ENCODE peak calls at places on chromosomes 12 and 14, in seven cellular contexts. A, O, D, C, M, H and V are unnamed samples.
A peak's percentile ranks its signal among the peaks of the same experiment; 100 is the strongest.

GRCh38 chr12:29164477-29165163 is 15.5 kb downstream of the FAR2 start:
- DNase-seq in A (no peak), O (peak; percentile 81), D (no peak), C (no peak), M (peak; percentile 90), H (no peak), V (peak; percentile 85)

GRCh38 chr12:30533518-30533917 is 162.2 kb downstream of the IPO8 start:
- DNase-seq in A (no peak), O (peak; percentile 13), D (no peak), C (no peak), M (no peak), H (no peak), V (peak; percentile 63)

GRCh38 chr14:81211844-81212243 is 8.9 kb downstream of the GTF2A1 start:
- DNase-seq in A (no peak), O (peak; percentile 38), D (peak; percentile 22), C (no peak), M (peak; percentile 8), H (no peak), V (peak; percentile 5)

GRCh38 chr14:73465833-73466532 is 7.6 kb upstream of the NUMB start:
- DNase-seq in A (no peak), O (no peak), D (no peak), C (no peak), M (peak; percentile 56), H (no peak), V (no peak)

GRCh38 chr12:128820723-128821432 is 2.9 kb downstream of the SLC15A4 start:
- DNase-seq in A (no peak), O (no peak), D (peak; percentile 77), C (no peak), M (no peak), H (no peak), V (no peak)

GRCh38 chr12:2754208-2754607 is 40.6 kb upstream of the FKBP4 start:
- DNase-seq in A (no peak), O (no peak), D (no peak), C (no peak), M (no peak), H (no peak), V (no peak)

GRCh38 chr12:17609152-17609551 is 480.8 kb downstream of the RERGL start:
- DNase-seq in A (no peak), O (no peak), D (no peak), C (no peak), M (no peak), H (no peak), V (no peak)

GRCh38 chr12:133023566-133023965 is 13.7 kb upstream of the ZNF84 start:
- DNase-seq in A (no peak), O (no peak), D (no peak), C (no peak), M (no peak), H (no peak), V (no peak)

GRCh38 chr12:113190761-113191160 is 5.2 kb downstream of the RITA1 start:
- DNase-seq in A (peak; percentile 84), O (peak; percentile 49), D (no peak), C (no peak), M (no peak), H (no peak), V (peak; percentile 26)

GRCh38 chr14:104970231-104971068 is 7.7 kb downstream of the AHNAK2 start:
- DNase-seq in A (peak; percentile 84), O (peak; percentile 90), D (peak; percentile 43), C (no peak), M (no peak), H (no peak), V (peak; percentile 91)

GRCh38 chr12:108896817-108897216 is 16.9 kb downstream of the DAO start:
- DNase-seq in A (no peak), O (no peak), D (no peak), C (no peak), M (no peak), H (no peak), V (no peak)

GRCh38 chr12:6613776-6614512 is 6.8 kb upstream of the CHD4 start:
- DNase-seq in A (peak; percentile 94), O (peak; percentile 99), D (peak; percentile 70), C (peak; percentile 80), M (peak; percentile 95), H (peak; percentile 97), V (peak; percentile 96)

GRCh38 chr12:76962099-76962498 is 83.3 kb upstream of the CSRP2 start:
- DNase-seq in A (no peak), O (no peak), D (no peak), C (no peak), M (no peak), H (no peak), V (no peak)

GRCh38 chr14:94914191-94914590 is 144.3 kb upstream of the GSC start:
- DNase-seq in A (no peak), O (no peak), D (no peak), C (no peak), M (no peak), H (no peak), V (no peak)

GRCh38 chr12:80858356-80858755 is 79.4 kb downstream of the LIN7A start:
- DNase-seq in A (no peak), O (peak; percentile 19), D (no peak), C (no peak), M (no peak), H (no peak), V (peak; percentile 7)

GRCh38 chr12:6036509-6036908 is 88.0 kb downstream of the VWF start:
- DNase-seq in A (no peak), O (no peak), D (no peak), C (no peak), M (no peak), H (no peak), V (no peak)

GRCh38 chr12:19963972-19964371 is 404.4 kb upstream of the PDE3A start:
- DNase-seq in A (no peak), O (no peak), D (no peak), C (no peak), M (no peak), H (no peak), V (no peak)

GRCh38 chr12:130064999-130065398 is 97.3 kb upstream of the FZD10 start:
- DNase-seq in A (peak; percentile 83), O (no peak), D (no peak), C (no peak), M (no peak), H (no peak), V (no peak)

GRCh38 chr14:99561827-99562226 is 42.2 kb downstream of the CCDC85C start:
- DNase-seq in A (no peak), O (no peak), D (no peak), C (no peak), M (no peak), H (peak; percentile 70), V (no peak)

GRCh38 chr14:91138511-91139359 is 24.9 kb downstream of the DGLUCY start:
- DNase-seq in A (peak; percentile 58), O (peak; percentile 27), D (no peak), C (peak; percentile 26), M (peak; percentile 68), H (peak; percentile 25), V (no peak)

GRCh38 chr14:56891226-56891625 is 80.9 kb upstream of the OTX2 start:
- DNase-seq in A (no peak), O (no peak), D (no peak), C (no peak), M (no peak), H (no peak), V (no peak)

GRCh38 chr12:45986646-45987338 is 3.6 kb downstream of the SCAF11 start:
- DNase-seq in A (no peak), O (no peak), D (no peak), C (no peak), M (peak; percentile 82), H (no peak), V (no peak)

GRCh38 chr14:68783408-68784297 is 9.2 kb downstream of the ZFP36L1 start:
- DNase-seq in A (no peak), O (no peak), D (no peak), C (no peak), M (no peak), H (no peak), V (no peak)

GRCh38 chr14:100871234-100872186 is 32.0 kb downstream of the RTL1 start:
- DNase-seq in A (no peak), O (peak; percentile 12), D (no peak), C (no peak), M (no peak), H (no peak), V (peak; percentile 36)

GRCh38 chr12:56387152-56387551 is 24.5 kb upstream of the APOF start:
- DNase-seq in A (no peak), O (peak; percentile 42), D (no peak), C (no peak), M (no peak), H (no peak), V (no peak)

GRCh38 chr14:102951034-102951433 is 28.6 kb downstream of the AMN start:
- DNase-seq in A (no peak), O (peak; percentile 44), D (no peak), C (no peak), M (no peak), H (no peak), V (no peak)

GRCh38 chr14:79057333-79057732 is 887.2 kb downstream of the NRXN3 start:
- DNase-seq in A (no peak), O (no peak), D (no peak), C (no peak), M (no peak), H (no peak), V (peak; percentile 65)